ENCODE peak calls at places on chromosomes 5 and 9, in six cellular contexts. One of them, this sample, is unnamed.

GRCh38 chr5:122999947-123000563 is 36.5 kb downstream of the PPIC start:
- DNase-seq in HCT116: peak; percentile 36
- DNase-seq in PC-9: no peak
- DNase-seq in OCI-LY7: peak; percentile 47
- DNase-seq in GM23248: peak; percentile 64
- DNase-seq in SK-N-SH: no peak
- DNase-seq in this sample: peak; percentile 32

GRCh38 chr9:23812673-23813072 is 13.4 kb downstream of the ELAVL2 start:
- DNase-seq in PC-9: no peak
- DNase-seq in GM23248: no peak
- DNase-seq in HCT116: no peak
- DNase-seq in OCI-LY7: no peak
- DNase-seq in SK-N-SH: no peak
- DNase-seq in this sample: no peak

GRCh38 chr5:83255268-83255667 is 177.9 kb downstream of the XRCC4 start:
- DNase-seq in OCI-LY7: no peak
- DNase-seq in HCT116: no peak
- DNase-seq in SK-N-SH: no peak
- DNase-seq in PC-9: no peak
- DNase-seq in GM23248: peak; percentile 69
- DNase-seq in this sample: no peak

GRCh38 chr5:93736284-93736683 is 5.1 kb downstream of the POU5F2 start:
- DNase-seq in HCT116: no peak
- DNase-seq in SK-N-SH: no peak
- DNase-seq in OCI-LY7: no peak
- DNase-seq in GM23248: peak; percentile 52
- DNase-seq in PC-9: no peak
- DNase-seq in this sample: no peak

GRCh38 chr5:78805474-78806124 is 157.0 kb upstream of the LHFPL2 start:
- DNase-seq in GM23248: no peak
- DNase-seq in HCT116: no peak
- DNase-seq in OCI-LY7: no peak
- DNase-seq in SK-N-SH: peak; percentile 63
- DNase-seq in PC-9: no peak
- DNase-seq in this sample: no peak

GRCh38 chr5:173513521-173513991 is 102.9 kb downstream of the BOD1 start:
- DNase-seq in HCT116: no peak
- DNase-seq in OCI-LY7: no peak
- DNase-seq in PC-9: no peak
- DNase-seq in SK-N-SH: no peak
- DNase-seq in GM23248: peak; percentile 42
- DNase-seq in this sample: no peak

GRCh38 chr9:120715331-120715924 is 1.2 kb upstream of the MEGF9 start:
- DNase-seq in GM23248: peak; percentile 89
- DNase-seq in HCT116: no peak
- DNase-seq in OCI-LY7: no peak
- DNase-seq in PC-9: peak; percentile 69
- DNase-seq in SK-N-SH: peak; percentile 53
- DNase-seq in this sample: peak; percentile 54

GRCh38 chr5:95816803-95817202 is 5.7 kb downstream of the GLRX start:
- DNase-seq in PC-9: no peak
- DNase-seq in GM23248: no peak
- DNase-seq in HCT116: no peak
- DNase-seq in SK-N-SH: no peak
- DNase-seq in OCI-LY7: no peak
- DNase-seq in this sample: no peak

GRCh38 chr5:33400675-33401074 is 40.1 kb upstream of the TARS1 start:
- DNase-seq in GM23248: no peak
- DNase-seq in PC-9: peak; percentile 25
- DNase-seq in HCT116: no peak
- DNase-seq in SK-N-SH: no peak
- DNase-seq in OCI-LY7: peak; percentile 39
- DNase-seq in this sample: no peak

GRCh38 chr5:36641416-36641815 is 35.0 kb downstream of the SLC1A3 start:
- DNase-seq in OCI-LY7: no peak
- DNase-seq in PC-9: no peak
- DNase-seq in GM23248: no peak
- DNase-seq in SK-N-SH: no peak
- DNase-seq in HCT116: no peak
- DNase-seq in this sample: no peak

GRCh38 chr5:103232393-103232999 is 26.1 kb upstream of the MACIR start:
- DNase-seq in SK-N-SH: peak; percentile 44
- DNase-seq in GM23248: peak; percentile 69
- DNase-seq in OCI-LY7: peak; percentile 50
- DNase-seq in HCT116: peak; percentile 36
- DNase-seq in PC-9: no peak
- DNase-seq in this sample: peak; percentile 59

GRCh38 chr5:87233122-87233521 is 34.6 kb upstream of the RASA1 start:
- DNase-seq in SK-N-SH: no peak
- DNase-seq in GM23248: no peak
- DNase-seq in PC-9: no peak
- DNase-seq in HCT116: no peak
- DNase-seq in OCI-LY7: no peak
- DNase-seq in this sample: no peak

GRCh38 chr5:35803221-35803651 is 53.5 kb upstream of the IL7R start:
- DNase-seq in SK-N-SH: peak; percentile 71
- DNase-seq in HCT116: no peak
- DNase-seq in PC-9: no peak
- DNase-seq in OCI-LY7: peak; percentile 70
- DNase-seq in GM23248: peak; percentile 87
- DNase-seq in this sample: peak; percentile 75

GRCh38 chr9:87714819-87715218 is 11.1 kb upstream of the CTSL start:
- DNase-seq in SK-N-SH: no peak
- DNase-seq in GM23248: peak; percentile 89
- DNase-seq in HCT116: no peak
- DNase-seq in PC-9: no peak
- DNase-seq in OCI-LY7: no peak
- DNase-seq in this sample: peak; percentile 68

GRCh38 chr9:130766904-130767262 is 68.2 kb upstream of the ABL1 start:
- DNase-seq in SK-N-SH: no peak
- DNase-seq in GM23248: no peak
- DNase-seq in PC-9: no peak
- DNase-seq in OCI-LY7: no peak
- DNase-seq in HCT116: no peak
- DNase-seq in this sample: no peak

GRCh38 chr5:150443242-150444075 is 6.1 kb downstream of the RPS14 start:
- DNase-seq in HCT116: no peak
- DNase-seq in OCI-LY7: no peak
- DNase-seq in PC-9: no peak
- DNase-seq in GM23248: no peak
- DNase-seq in SK-N-SH: no peak
- DNase-seq in this sample: no peak

GRCh38 chr5:173204185-173204979 is 30.6 kb downstream of the NKX2-5 start:
- DNase-seq in PC-9: peak; percentile 14
- DNase-seq in SK-N-SH: no peak
- DNase-seq in HCT116: peak; percentile 21
- DNase-seq in GM23248: peak; percentile 61
- DNase-seq in OCI-LY7: peak; percentile 51
- DNase-seq in this sample: peak; percentile 26

GRCh38 chr9:133687856-133688761 is 50.0 kb downstream of the SARDH start:
- DNase-seq in OCI-LY7: no peak
- DNase-seq in PC-9: no peak
- DNase-seq in HCT116: no peak
- DNase-seq in GM23248: no peak
- DNase-seq in SK-N-SH: no peak
- DNase-seq in this sample: no peak

GRCh38 chr9:84404095-84404686 is 63.6 kb upstream of the SLC28A3 start:
- DNase-seq in SK-N-SH: peak; percentile 58
- DNase-seq in OCI-LY7: peak; percentile 13
- DNase-seq in GM23248: peak; percentile 10
- DNase-seq in HCT116: peak; percentile 8
- DNase-seq in PC-9: no peak
- DNase-seq in this sample: peak; percentile 17

GRCh38 chr5:6712136-6712581 is 1.1 kb upstream of the TENT4A start:
- DNase-seq in SK-N-SH: peak; percentile 66
- DNase-seq in OCI-LY7: peak; percentile 56
- DNase-seq in HCT116: no peak
- DNase-seq in GM23248: peak; percentile 87
- DNase-seq in PC-9: peak; percentile 65
- DNase-seq in this sample: peak; percentile 75

GRCh38 chr5:61535828-61536227 is 203.8 kb downstream of the ZSWIM6 start:
- DNase-seq in PC-9: no peak
- DNase-seq in OCI-LY7: no peak
- DNase-seq in GM23248: no peak
- DNase-seq in SK-N-SH: no peak
- DNase-seq in HCT116: no peak
- DNase-seq in this sample: no peak

GRCh38 chr5:72848474-72849428 is 32.3 kb downstream of the TNPO1 start:
- DNase-seq in PC-9: peak; percentile 38
- DNase-seq in GM23248: peak; percentile 73
- DNase-seq in OCI-LY7: peak; percentile 78
- DNase-seq in SK-N-SH: peak; percentile 90
- DNase-seq in HCT116: no peak
- DNase-seq in this sample: peak; percentile 73

GRCh38 chr9:128743421-128743820 is 19.5 kb upstream of the ZDHHC12 start:
- DNase-seq in HCT116: no peak
- DNase-seq in OCI-LY7: no peak
- DNase-seq in SK-N-SH: no peak
- DNase-seq in GM23248: no peak
- DNase-seq in PC-9: no peak
- DNase-seq in this sample: no peak

GRCh38 chr9:133086894-133087293 is 25.1 kb downstream of the CEL start:
- DNase-seq in PC-9: no peak
- DNase-seq in SK-N-SH: no peak
- DNase-seq in GM23248: no peak
- DNase-seq in OCI-LY7: no peak
- DNase-seq in HCT116: no peak
- DNase-seq in this sample: no peak

GRCh38 chr9:70902171-70902570 is 219.2 kb downstream of the TRPM3 start:
- DNase-seq in HCT116: no peak
- DNase-seq in SK-N-SH: no peak
- DNase-seq in GM23248: peak; percentile 41
- DNase-seq in OCI-LY7: no peak
- DNase-seq in PC-9: no peak
- DNase-seq in this sample: no peak

GRCh38 chr9:96022445-96023031 is 147.0 kb downstream of the ERCC6L2 start:
- DNase-seq in PC-9: no peak
- DNase-seq in GM23248: no peak
- DNase-seq in SK-N-SH: peak; percentile 54
- DNase-seq in OCI-LY7: no peak
- DNase-seq in HCT116: no peak
- DNase-seq in this sample: no peak

DNA sequence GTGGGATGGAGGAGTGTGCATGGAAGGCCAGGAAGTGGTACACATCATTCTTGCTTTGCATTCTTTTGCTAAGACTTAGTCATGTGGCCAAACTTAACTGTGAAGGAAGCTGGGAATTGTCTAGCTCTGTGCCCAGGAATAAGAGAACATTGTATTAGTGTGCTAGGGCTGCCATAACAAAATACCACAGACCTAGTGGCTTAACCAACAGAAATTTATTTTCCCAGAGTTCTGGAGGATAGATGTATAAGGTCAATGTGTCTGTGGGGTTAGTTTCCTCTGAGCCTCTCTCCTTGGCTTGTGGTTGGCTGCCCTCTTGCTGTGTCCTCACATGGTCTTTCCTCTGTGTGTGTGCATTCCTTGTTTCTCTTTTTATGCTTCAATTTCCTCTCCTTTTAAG is 32.4 kb downstream of the NNT start:
- DNase-seq in OCI-LY7: no peak
- DNase-seq in GM23248: peak; percentile 22
- DNase-seq in HCT116: no peak
- DNase-seq in PC-9: no peak
- DNase-seq in SK-N-SH: no peak
- DNase-seq in this sample: no peak
- H3K9me2 ChIP-seq in OCI-LY7: no peaks in the 10 kb centered on the region
- H3K9me2 ChIP-seq in GM23248: no peaks in the 10 kb centered on the region
- H3K9me2 ChIP-seq in HCT116: no peaks in the 10 kb centered on the region
- H3K9me2 ChIP-seq in PC-9: no peaks in the 10 kb centered on the region
- H3K9me2 ChIP-seq in SK-N-SH: no peaks in the 10 kb centered on the region
- H3K9me2 ChIP-seq in this sample: no peaks in the 10 kb centered on the region

DNA sequence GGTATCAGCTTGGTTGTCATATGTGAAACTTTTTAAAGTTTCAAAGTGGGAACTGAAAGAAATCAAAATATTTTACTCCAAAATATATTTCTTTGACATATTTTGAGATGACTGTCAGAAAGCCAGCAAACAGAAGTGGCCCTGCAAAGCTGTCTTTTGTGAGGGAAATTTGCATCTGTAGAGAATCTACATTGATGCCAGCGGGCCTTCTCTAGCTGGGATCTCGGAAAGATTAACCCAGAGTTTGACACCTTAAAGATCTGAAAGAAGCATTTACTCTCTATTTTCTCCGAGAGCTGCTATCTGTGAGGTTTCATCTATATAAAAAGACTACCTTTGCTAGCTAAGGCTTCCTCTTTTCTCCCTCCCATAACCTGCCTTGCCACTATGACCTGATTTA is 303.6 kb downstream of the FBXL17 start:
- DNase-seq in HCT116: no peak
- DNase-seq in PC-9: no peak
- DNase-seq in GM23248: no peak
- DNase-seq in SK-N-SH: no peak
- DNase-seq in OCI-LY7: no peak
- DNase-seq in this sample: no peak
- H3K4me1 ChIP-seq in HCT116: no peaks in the 10 kb centered on the region
- H3K4me1 ChIP-seq in PC-9: no peaks in the 10 kb centered on the region
- H3K4me1 ChIP-seq in GM23248: no peaks in the 10 kb centered on the region
- H3K4me1 ChIP-seq in SK-N-SH: no peaks in the 10 kb centered on the region
- H3K4me1 ChIP-seq in OCI-LY7: no peaks in the 10 kb centered on the region
- H3K4me1 ChIP-seq in this sample: no peaks in the 10 kb centered on the region

GRCh38 chr5:55866934-55867333 is 15.8 kb downstream of the IL31RA start:
- DNase-seq in PC-9: no peak
- DNase-seq in SK-N-SH: no peak
- DNase-seq in OCI-LY7: no peak
- DNase-seq in GM23248: no peak
- DNase-seq in HCT116: no peak
- DNase-seq in this sample: no peak

GRCh38 chr5:55865831-55866230 is 14.7 kb downstream of the IL31RA start:
- DNase-seq in SK-N-SH: no peak
- DNase-seq in PC-9: no peak
- DNase-seq in GM23248: peak; percentile 48
- DNase-seq in OCI-LY7: no peak
- DNase-seq in HCT116: no peak
- DNase-seq in this sample: peak; percentile 11

GRCh38 chr5:55866485-55866884 is 15.3 kb downstream of the IL31RA start:
- DNase-seq in GM23248: no peak
- DNase-seq in OCI-LY7: no peak
- DNase-seq in SK-N-SH: no peak
- DNase-seq in HCT116: no peak
- DNase-seq in PC-9: no peak
- DNase-seq in this sample: no peak

GRCh38 chr5:55868846-55869245 is 17.7 kb downstream of the IL31RA start:
- DNase-seq in OCI-LY7: no peak
- DNase-seq in SK-N-SH: no peak
- DNase-seq in GM23248: peak; percentile 97
- DNase-seq in HCT116: peak; percentile 82
- DNase-seq in PC-9: peak; percentile 52
- DNase-seq in this sample: peak; percentile 76

GRCh38 chr5:55864606-55865541 is 13.7 kb downstream of the IL31RA start:
- DNase-seq in PC-9: no peak
- DNase-seq in GM23248: no peak
- DNase-seq in SK-N-SH: no peak
- DNase-seq in OCI-LY7: no peak
- DNase-seq in HCT116: no peak
- DNase-seq in this sample: peak; percentile 15
- H3K9me3 ChIP-seq in PC-9: no peaks in the 10 kb centered on the region
- H3K9me3 ChIP-seq in GM23248: no peaks in the 10 kb centered on the region
- H3K9me3 ChIP-seq in SK-N-SH: no peaks in the 10 kb centered on the region
- H3K9me3 ChIP-seq in OCI-LY7: no peaks in the 10 kb centered on the region
- H3K9me3 ChIP-seq in HCT116: no peaks in the 10 kb centered on the region
- H3K9me3 ChIP-seq in this sample: no peaks in the 10 kb centered on the region

GRCh38 chr5:116911074-116911473 is 336.5 kb upstream of the SEMA6A start:
- DNase-seq in GM23248: no peak
- DNase-seq in PC-9: no peak
- DNase-seq in SK-N-SH: no peak
- DNase-seq in HCT116: no peak
- DNase-seq in OCI-LY7: peak; percentile 52
- DNase-seq in this sample: no peak

GRCh38 chr5:116914869-116915504 is 340.4 kb upstream of the SEMA6A start:
- DNase-seq in GM23248: no peak
- DNase-seq in HCT116: no peak
- DNase-seq in PC-9: no peak
- DNase-seq in SK-N-SH: no peak
- DNase-seq in OCI-LY7: no peak
- DNase-seq in this sample: no peak
- H3K9me2 ChIP-seq in GM23248: no peaks in the 10 kb centered on the region
- H3K9me2 ChIP-seq in HCT116: no peaks in the 10 kb centered on the region
- H3K9me2 ChIP-seq in PC-9: no peaks in the 10 kb centered on the region
- H3K9me2 ChIP-seq in SK-N-SH: no peaks in the 10 kb centered on the region
- H3K9me2 ChIP-seq in OCI-LY7: no peaks in the 10 kb centered on the region
- H3K9me2 ChIP-seq in this sample: no peaks in the 10 kb centered on the region

This sample was measured in hepatocyte.